ENCODE peak calls at places on chromosomes 4 and X, in five cellular contexts. Q, O, K, P and I are unnamed samples.

GRCh38 chrX:136065044-136065671 is 79.9 kb downstream of the SLC9A6 start:
- DNase-seq in K (no peak), Q (no peak), O (peak), P (peak), I (no peak)

GRCh38 chrX:31374786-31375185 is 302.9 kb upstream of the FTHL17 start:
- DNase-seq in Q (no peak), O (no peak), K (peak), P (no peak), I (no peak)

GRCh38 chr4:85777908-85778808 is 303.2 kb downstream of the ARHGAP24 start:
- DNase-seq in K (no peak), P (no peak), Q (no peak), O (no peak), I (no peak)

GRCh38 chr4:85763207-85763606 is 288.3 kb downstream of the ARHGAP24 start:
- DNase-seq in O (no peak), K (no peak), P (no peak), Q (no peak), I (no peak)

GRCh38 chrX:119880552-119881437 is 9.2 kb downstream of the NDUFA1 start:
- DNase-seq in K (no peak), P (no peak), Q (peak), O (no peak), I (peak)

GRCh38 chr4:3387943-3388348 is 53.8 kb upstream of the HGFAC start:
- DNase-seq in K (no peak), Q (peak), O (peak), P (peak), I (no peak)

GRCh38 chrX:40104649-40105015 is 6.9 kb upstream of the BCOR start:
- DNase-seq in P (peak), Q (no peak), O (no peak), K (no peak), I (no peak)

GRCh38 chrX:152639426-152639825 is 1.7 kb downstream of the GABRQ start:
- DNase-seq in O (peak), P (no peak), K (no peak), Q (no peak), I (no peak)

GRCh38 chrX:40303256-40304077 is 205.7 kb upstream of the BCOR start:
- DNase-seq in P (no peak), O (no peak), Q (no peak), K (no peak), I (no peak)

GRCh38 chrX:149456476-149457245 is 48.4 kb downstream of the IDS start:
- DNase-seq in K (no peak), P (no peak), Q (no peak), O (no peak), I (no peak)

GRCh38 chrX:55039471-55039870 is 8.7 kb upstream of the ALAS2 start:
- DNase-seq in K (no peak), P (no peak), Q (no peak), O (no peak), I (no peak)

GRCh38 chrX:136762820-136763452 is 17.8 kb downstream of the ARHGEF6 start:
- DNase-seq in Q (no peak), P (no peak), O (no peak), K (no peak), I (no peak)

GRCh38 chr4:114273246-114273645 is 293.8 kb upstream of the ARSJ start:
- DNase-seq in O (no peak), P (no peak), K (no peak), Q (no peak), I (no peak)

GRCh38 chr4:139668036-139668435 is 2.4 kb downstream of the MGST2 start:
- DNase-seq in K (no peak), O (no peak), P (no peak), Q (no peak), I (no peak)

GRCh38 chr4:129043523-129043922 is 49.8 kb downstream of the SCLT1 start:
- DNase-seq in P (no peak), K (no peak), O (no peak), Q (no peak), I (no peak)

GRCh38 chr4:3344104-3344503 is 51.3 kb downstream of the RGS12 start:
- DNase-seq in P (no peak), K (no peak), Q (no peak), O (peak), I (no peak)

GRCh38 chr4:13542577-13543042 is 1.7 kb downstream of the NKX3-2 start:
- DNase-seq in K (no peak), Q (no peak), O (no peak), P (no peak), I (no peak)

GRCh38 chrX:81542255-81542654 is 340.4 kb downstream of the SH3BGRL start:
- DNase-seq in Q (no peak), K (no peak), O (no peak), P (no peak), I (no peak)

GRCh38 chr4:56626963-56627362 is 54.1 kb downstream of the HOPX start:
- DNase-seq in Q (no peak), K (no peak), P (no peak), O (no peak), I (no peak)

GRCh38 chr4:157664726-157665125 is 444.2 kb downstream of the GRIA2 start:
- DNase-seq in Q (no peak), P (no peak), O (no peak), K (no peak), I (no peak)

GRCh38 chrX:139429913-139430312 is 100.6 kb upstream of the F9 start:
- DNase-seq in Q (no peak), P (no peak), O (no peak), K (no peak), I (no peak)
- TF ChIP-seq CTCF in Q (no peak), P (peak), O (no peak), K (no peak), I (no peak)

GRCh38 chrX:56248492-56248891 is 16.3 kb downstream of the KLF8 start:
- DNase-seq in O (peak), Q (peak), P (peak), K (peak), I (peak)
- TF ChIP-seq CTCF in O (peak), Q (peak), P (peak), K (peak), I (peak)

DNA sequence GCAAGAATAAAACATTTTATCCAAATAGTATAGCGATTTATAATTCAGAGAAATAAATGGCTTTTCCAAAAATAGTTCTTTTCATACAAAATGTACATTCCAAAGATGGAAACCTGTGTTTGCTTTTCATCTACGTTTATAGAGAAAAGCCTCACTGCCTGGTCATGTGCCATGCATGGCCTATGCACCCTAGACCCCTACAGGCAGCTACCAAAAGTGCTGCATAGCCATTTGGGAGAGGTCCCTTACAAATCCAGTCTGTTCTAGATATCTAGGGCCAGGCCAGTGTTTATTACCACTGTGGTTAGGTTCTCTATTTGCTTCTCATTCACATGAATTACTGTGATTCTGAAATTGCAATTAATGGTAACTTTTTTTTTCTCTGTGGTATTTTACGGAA is 17.2 kb downstream of the HMGB2 start:
- DNase-seq in K (peak), O (no peak), P (no peak), Q (no peak), I (peak)
- TF ChIP-seq CTCF in K (peak), O (no peak), P (peak), Q (peak), I (no peak)

DNA sequence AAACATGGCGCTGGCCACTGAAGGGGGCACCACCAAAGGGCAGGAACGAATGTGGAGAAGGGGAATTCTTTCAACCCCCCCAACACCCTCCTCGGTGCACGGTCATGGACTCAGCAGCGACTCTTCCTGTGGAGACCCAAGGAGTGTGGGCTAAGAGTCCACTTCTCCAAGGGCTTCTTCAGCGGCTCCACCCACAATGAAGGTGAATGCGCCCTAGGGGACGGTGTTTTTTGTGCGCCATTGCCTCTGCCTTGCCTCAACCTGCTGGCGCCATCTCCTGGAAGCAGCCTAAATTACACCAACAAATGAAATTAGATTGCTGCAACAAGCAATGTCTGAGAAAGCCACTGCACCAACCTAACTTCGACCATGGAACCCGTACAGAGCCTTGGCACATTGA is 169.2 kb upstream of the MAGEB18 start:
- DNase-seq in Q (no peak), O (no peak), K (peak), P (no peak), I (peak)
- TF ChIP-seq CTCF in Q (no peak), O (no peak), K (peak), P (peak), I (peak)

GRCh38 chr4:5751918-5752802 is 41.2 kb downstream of the EVC start:
- DNase-seq in K (peak), O (no peak), P (no peak), Q (no peak), I (peak)
- TF ChIP-seq CTCF in K (no peak), O (no peak), P (no peak), Q (no peak), I (no peak)

GRCh38 chr4:10001757-10002156 is 19.5 kb downstream of the SLC2A9 start:
- DNase-seq in P (no peak), O (no peak), K (no peak), Q (no peak), I (no peak)

GRCh38 chr4:10005632-10006031 is 15.7 kb downstream of the SLC2A9 start:
- DNase-seq in P (no peak), O (no peak), K (no peak), Q (no peak), I (no peak)

GRCh38 chr4:9999956-10000551 is 21.2 kb downstream of the SLC2A9 start:
- DNase-seq in Q (no peak), K (no peak), P (no peak), O (no peak), I (no peak)

GRCh38 chr4:10003666-10004065 is 17.6 kb downstream of the SLC2A9 start:
- DNase-seq in P (no peak), K (no peak), Q (no peak), O (no peak), I (no peak)

GRCh38 chr4:10002278-10002677 is 19.0 kb downstream of the SLC2A9 start:
- DNase-seq in P (no peak), O (no peak), K (no peak), Q (no peak), I (no peak)
- TF ChIP-seq CTCF in P (no peak), O (no peak), K (no peak), Q (no peak), I (no peak)

GRCh38 chr4:10144479-10144878 is 27.9 kb upstream of the WDR1 start:
- DNase-seq in O (no peak), Q (no peak), K (no peak), P (no peak), I (no peak)
- TF ChIP-seq CTCF in O (no peak), Q (no peak), K (no peak), P (no peak), I (no peak)